ENCODE peak calls at places on chromosome 6, in six cellular contexts. L is transverse colon, D is GM12864, T is GM12865, E is foreskin fibroblast, Q is colonic mucosa. H is an unnamed sample.

GRCh38 chr6:53306819-53307347 is 41.9 kb downstream of the ELOVL5 start:
- DNase-seq in L (no peak), D (no peak), T (peak; percentile 70), E (peak; percentile 54), Q (no peak), H (peak; percentile 65)

GRCh38 chr6:145929037-145929633 is 35.0 kb downstream of the SHPRH start:
- DNase-seq in L (no peak), D (peak; percentile 1), T (peak; percentile 38), E (peak; percentile 64), Q (peak; percentile 21), H (peak; percentile 13)

GRCh38 chr6:109187399-109188114 is 92.2 kb downstream of the CEP57L1 start:
- DNase-seq in L (peak; percentile 72), D (peak; percentile 16), T (peak; percentile 63), E (peak; percentile 61), Q (peak; percentile 76), H (peak; percentile 46)

GRCh38 chr6:13380761-13381160 is 52.4 kb upstream of the TBC1D7 start:
- DNase-seq in L (no peak), D (no peak), T (no peak), E (no peak), Q (no peak), H (no peak)

GRCh38 chr6:105862936-105863603 is 223.1 kb upstream of the PRDM1 start:
- DNase-seq in L (no peak), D (no peak), T (no peak), E (no peak), Q (no peak), H (no peak)

GRCh38 chr6:150732765-150733539 is 132.6 kb upstream of the MTHFD1L start:
- DNase-seq in L (no peak), D (peak; percentile 10), T (peak; percentile 65), E (no peak), Q (no peak), H (no peak)

GRCh38 chr6:87040729-87041128 is 54.2 kb downstream of the CGA start:
- DNase-seq in L (no peak), D (no peak), T (no peak), E (no peak), Q (no peak), H (no peak)

GRCh38 chr6:136753624-136754023 is 38.7 kb downstream of the MAP3K5 start:
- DNase-seq in L (peak; percentile 31), D (no peak), T (peak; percentile 48), E (no peak), Q (no peak), H (no peak)

GRCh38 chr6:166751051-166751595 is 124.1 kb upstream of the RPS6KA2 start:
- DNase-seq in L (no peak), D (no peak), T (peak; percentile 10), E (no peak), Q (no peak), H (peak; percentile 60)

GRCh38 chr6:40194771-40195170 is 260.5 kb upstream of the MOCS1 start:
- DNase-seq in L (no peak), D (no peak), T (no peak), E (no peak), Q (no peak), H (no peak)

GRCh38 chr6:100968934-100969333 is 87.8 kb upstream of the ASCC3 start:
- DNase-seq in L (no peak), D (no peak), T (peak; percentile 14), E (no peak), Q (no peak), H (no peak)
- TF ChIP-seq CTCF in L (no peak), D (no peak), T (peak; percentile 24), E (no peak), Q (no peak), H (no peak)

DNA sequence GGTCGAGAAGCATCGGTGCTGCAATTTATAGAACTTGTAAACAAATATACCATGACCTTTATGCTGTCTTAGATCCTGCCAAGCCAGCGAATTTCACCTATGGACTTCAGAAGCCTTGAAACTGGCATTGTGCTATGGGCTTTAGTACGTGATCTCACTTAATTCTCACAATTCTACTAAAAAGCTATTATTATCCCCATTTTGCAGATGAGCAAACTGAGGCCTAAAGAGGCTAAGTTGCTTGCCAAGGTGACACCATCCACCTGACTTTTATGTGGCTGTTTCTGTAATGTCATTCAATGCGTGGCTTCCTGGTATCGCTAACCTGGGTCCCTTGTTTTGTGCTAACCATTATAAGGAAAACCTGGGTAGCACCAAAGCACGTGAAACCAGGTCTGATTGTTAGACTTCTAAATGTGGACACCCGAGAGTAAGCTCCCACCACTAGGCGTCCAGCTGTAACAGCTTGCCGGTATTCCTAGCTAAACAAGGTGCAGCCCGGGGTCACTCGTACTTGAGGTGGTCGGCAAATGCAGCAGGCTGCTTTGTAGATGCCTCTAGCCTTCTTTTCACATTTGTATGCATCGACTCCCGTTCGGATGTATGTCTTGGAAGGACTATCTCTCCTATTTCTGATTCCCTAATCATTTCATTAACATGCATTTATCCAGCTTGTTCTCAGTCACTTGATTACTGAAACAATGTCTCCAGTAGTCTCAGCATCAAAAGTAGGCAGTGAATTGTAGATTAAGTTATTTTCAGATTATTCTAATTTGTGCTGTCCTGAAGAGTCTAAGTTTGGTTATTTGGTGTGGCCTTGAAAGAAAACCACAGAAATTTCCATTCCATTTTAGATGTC is 1.1 kb downstream of the SYNJ2 start:
- DNase-seq in L (peak; percentile 48), D (no peak), T (peak; percentile 35), E (peak; percentile 49), Q (peak; percentile 62), H (peak; percentile 34)
- TF ChIP-seq CTCF in L (peak; percentile 58), D (peak; percentile 21), T (peak; percentile 21), E (peak; percentile 42), Q (peak; percentile 25), H (no peak)

DNA sequence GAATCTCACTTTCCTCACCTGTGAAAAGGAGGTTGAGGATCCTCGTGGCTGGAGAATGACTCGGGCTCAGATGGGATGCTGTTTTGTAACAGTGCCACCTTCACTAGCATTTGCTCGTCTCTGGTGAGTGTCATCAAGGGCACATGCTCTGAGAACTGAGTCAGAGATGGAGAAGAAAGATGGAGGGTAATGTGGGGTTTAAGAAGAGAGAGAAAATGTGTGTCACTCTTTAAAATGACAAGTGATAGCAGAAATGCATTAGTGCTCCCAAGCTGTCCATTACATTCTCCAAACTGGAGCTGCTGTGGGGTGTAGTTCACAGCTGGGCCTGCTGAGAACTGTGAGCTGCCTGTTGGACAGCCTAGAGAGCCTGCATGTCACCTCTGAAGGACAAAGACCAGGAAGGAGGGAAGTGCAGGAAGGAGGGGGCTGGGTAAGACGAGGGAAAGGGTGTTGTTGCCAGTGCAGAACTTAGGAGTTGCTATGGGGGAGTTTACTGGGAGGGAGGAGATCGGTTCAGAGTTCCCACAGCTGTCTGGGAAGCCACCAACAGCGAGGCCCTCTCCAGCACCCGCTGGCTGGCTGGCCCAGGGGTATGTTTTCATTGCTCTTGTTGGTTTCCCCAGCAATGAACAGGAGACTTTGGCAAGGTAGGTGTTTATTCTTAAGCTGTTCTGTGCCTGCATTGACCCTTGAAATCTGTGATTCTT is 19.8 kb downstream of the GMPR start:
- DNase-seq in L (no peak), D (no peak), T (no peak), E (no peak), Q (no peak), H (no peak)
- TF ChIP-seq CTCF in L (no peak), D (no peak), T (no peak), E (no peak), Q (no peak), H (no peak)

DNA sequence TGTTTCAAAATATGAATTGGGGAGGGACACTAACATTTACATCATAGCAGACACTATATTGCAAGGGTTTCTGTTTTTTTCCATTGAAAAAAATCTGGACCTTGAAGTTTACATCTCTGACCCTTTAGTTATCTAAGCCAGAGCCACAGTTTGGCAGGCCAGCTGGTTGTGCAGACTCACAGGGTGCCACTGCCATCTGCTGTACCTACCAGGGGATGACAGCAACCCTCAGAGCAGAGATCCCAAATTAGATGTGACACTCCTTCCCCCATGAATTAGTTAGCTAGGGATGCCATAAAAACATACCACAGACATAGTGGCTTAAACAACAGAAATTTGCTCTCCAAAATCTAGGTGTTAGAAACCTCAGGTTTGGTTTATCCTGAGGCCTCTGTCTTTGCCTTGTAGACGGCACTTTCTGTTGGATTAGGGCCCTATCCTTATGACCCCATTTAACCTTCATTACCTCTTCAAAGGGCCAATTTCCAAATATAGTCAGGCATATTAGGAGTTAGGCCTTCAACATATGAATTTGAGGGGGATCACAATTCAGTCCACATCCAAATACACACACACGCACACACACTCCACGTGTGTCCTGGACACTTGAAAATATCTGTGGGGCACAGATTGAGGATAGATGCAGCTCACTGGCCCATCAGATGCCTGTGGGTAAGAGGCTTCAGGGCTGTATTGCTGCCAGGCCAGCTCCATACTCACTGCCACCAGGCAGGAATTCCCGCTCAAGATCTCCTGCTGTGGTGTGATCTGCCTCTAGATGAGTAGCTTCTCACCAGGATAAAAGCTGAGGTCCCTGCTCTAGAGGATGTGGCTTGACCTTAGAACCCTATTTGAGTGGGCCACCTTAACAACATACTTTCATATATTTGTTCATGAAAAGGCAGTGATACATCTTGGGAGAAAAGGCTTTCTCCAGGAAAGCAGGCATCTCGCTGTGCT is 166.1 kb upstream of the RNF217 start:
- DNase-seq in L (no peak), D (no peak), T (peak; percentile 14), E (peak; percentile 22), Q (no peak), H (no peak)
- TF ChIP-seq CTCF in L (no peak), D (peak; percentile 30), T (peak; percentile 27), E (no peak), Q (no peak), H (no peak)

GRCh38 chr6:42744351-42744890 is 1.5 kb downstream of the TBCC start:
- DNase-seq in L (no peak), D (no peak), T (no peak), E (peak; percentile 43), Q (no peak), H (no peak)
- TF ChIP-seq CTCF in L (no peak), D (no peak), T (no peak), E (no peak), Q (no peak), H (no peak)

GRCh38 chr6:119541132-119541905 is 191.8 kb upstream of the MAN1A1 start:
- DNase-seq in L (no peak), D (no peak), T (no peak), E (peak; percentile 97), Q (no peak), H (no peak)

GRCh38 chr6:119536666-119537065 is 187.1 kb upstream of the MAN1A1 start:
- DNase-seq in L (no peak), D (no peak), T (no peak), E (no peak), Q (no peak), H (no peak)

GRCh38 chr6:119542037-119542436 is 192.5 kb upstream of the MAN1A1 start:
- DNase-seq in L (no peak), D (no peak), T (no peak), E (no peak), Q (no peak), H (no peak)

GRCh38 chr6:119540417-119540816 is 190.9 kb upstream of the MAN1A1 start:
- DNase-seq in L (no peak), D (no peak), T (no peak), E (no peak), Q (no peak), H (no peak)

GRCh38 chr6:119539066-119539746 is 189.6 kb upstream of the MAN1A1 start:
- DNase-seq in L (no peak), D (no peak), T (no peak), E (no peak), Q (no peak), H (no peak)
- TF ChIP-seq CTCF in L (no peak), D (no peak), T (no peak), E (no peak), Q (no peak), H (no peak)

H was measured in GM20000.